ENCODE peak calls at places on chromosomes 7 and 10, in six cellular contexts. Q is H1, K is IMR-90, R is trophoblast cell, B is H9, Z is mesenchymal stem cell. J is an unnamed sample.

GRCh38 chr10:58704226-58705200 is 191.8 kb downstream of the BICC1 start:
- DNase-seq in Z (no peak), B (no peak), R (no peak), K (peak), Q (no peak), J (no peak)

GRCh38 chr10:70564901-70565351 is 37.6 kb downstream of the PRF1 start:
- DNase-seq in K (no peak), R (no peak), B (no peak), Z (no peak), Q (no peak), J (no peak)

GRCh38 chr10:484925-485661 is 204.4 kb downstream of the DIP2C start:
- DNase-seq in R (no peak), Q (no peak), B (peak), Z (no peak), K (no peak), J (no peak)

GRCh38 chr7:80781561-80781979 is 137.3 kb downstream of the SEMA3C start:
- DNase-seq in Q (no peak), R (no peak), K (peak), B (no peak), Z (peak), J (no peak)

GRCh38 chr10:21494221-21495001 is 31.1 kb downstream of the SKIDA1 start:
- DNase-seq in K (no peak), B (peak), R (peak), Q (no peak), Z (peak), J (no peak)

GRCh38 chr7:78284945-78285344 is 486.4 kb downstream of the PHTF2 start:
- DNase-seq in R (no peak), K (no peak), Z (no peak), Q (no peak), B (no peak), J (no peak)

GRCh38 chr10:11539191-11539868 is 72.1 kb downstream of the USP6NL start:
- DNase-seq in B (no peak), K (peak), Q (no peak), R (peak), Z (peak), J (no peak)

GRCh38 chr7:140920745-140921144 is 4.0 kb downstream of the BRAF start:
- DNase-seq in K (no peak), Z (no peak), B (no peak), R (no peak), Q (no peak), J (no peak)

GRCh38 chr10:12414278-12414988 is 65.1 kb downstream of the CAMK1D start:
- DNase-seq in Z (no peak), Q (no peak), B (no peak), R (no peak), K (no peak), J (no peak)

GRCh38 chr10:844552-844951 is 87.0 kb downstream of the LARP4B start:
- DNase-seq in Q (no peak), B (no peak), R (no peak), K (peak), Z (peak), J (no peak)

GRCh38 chr10:105834261-105835059 is 1193.4 kb downstream of the SORCS3 start:
- DNase-seq in B (no peak), Z (no peak), K (no peak), R (peak), Q (no peak), J (no peak)

GRCh38 chr10:121302541-121303180 is 295.6 kb downstream of the FGFR2 start:
- DNase-seq in B (no peak), Q (no peak), K (no peak), Z (no peak), R (no peak), J (no peak)
- H2AK5ac ChIP-seq in B (no peak), Q (peak), K (no peak), Z (no peak), R (no peak), J (no peak)

DNA sequence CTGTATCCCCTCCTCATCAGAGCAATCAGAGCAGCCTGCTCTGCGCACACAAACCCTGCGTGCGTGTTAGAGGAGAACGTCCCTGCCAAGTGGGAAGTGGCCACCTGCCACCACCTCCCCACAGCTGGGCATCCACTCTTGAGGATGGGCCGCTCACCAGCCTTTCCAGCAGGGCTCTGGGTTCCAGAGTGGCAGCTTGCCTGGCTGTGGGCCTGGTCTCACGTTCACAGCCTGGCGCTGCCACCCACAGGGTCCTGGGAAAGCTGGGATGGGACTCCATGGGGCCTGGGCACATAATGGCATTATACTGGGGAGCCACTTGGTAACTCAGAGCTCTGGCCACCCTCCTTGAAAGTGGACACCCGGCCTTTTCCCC is 151.1 kb upstream of the PPP2R2D start:
- DNase-seq in Q (no peak), Z (no peak), R (no peak), K (no peak), B (no peak), J (no peak)
- H4K91ac ChIP-seq in Q (peak), Z (no peak), R (peak), K (no peak), B (no peak), J (no peak)

DNA sequence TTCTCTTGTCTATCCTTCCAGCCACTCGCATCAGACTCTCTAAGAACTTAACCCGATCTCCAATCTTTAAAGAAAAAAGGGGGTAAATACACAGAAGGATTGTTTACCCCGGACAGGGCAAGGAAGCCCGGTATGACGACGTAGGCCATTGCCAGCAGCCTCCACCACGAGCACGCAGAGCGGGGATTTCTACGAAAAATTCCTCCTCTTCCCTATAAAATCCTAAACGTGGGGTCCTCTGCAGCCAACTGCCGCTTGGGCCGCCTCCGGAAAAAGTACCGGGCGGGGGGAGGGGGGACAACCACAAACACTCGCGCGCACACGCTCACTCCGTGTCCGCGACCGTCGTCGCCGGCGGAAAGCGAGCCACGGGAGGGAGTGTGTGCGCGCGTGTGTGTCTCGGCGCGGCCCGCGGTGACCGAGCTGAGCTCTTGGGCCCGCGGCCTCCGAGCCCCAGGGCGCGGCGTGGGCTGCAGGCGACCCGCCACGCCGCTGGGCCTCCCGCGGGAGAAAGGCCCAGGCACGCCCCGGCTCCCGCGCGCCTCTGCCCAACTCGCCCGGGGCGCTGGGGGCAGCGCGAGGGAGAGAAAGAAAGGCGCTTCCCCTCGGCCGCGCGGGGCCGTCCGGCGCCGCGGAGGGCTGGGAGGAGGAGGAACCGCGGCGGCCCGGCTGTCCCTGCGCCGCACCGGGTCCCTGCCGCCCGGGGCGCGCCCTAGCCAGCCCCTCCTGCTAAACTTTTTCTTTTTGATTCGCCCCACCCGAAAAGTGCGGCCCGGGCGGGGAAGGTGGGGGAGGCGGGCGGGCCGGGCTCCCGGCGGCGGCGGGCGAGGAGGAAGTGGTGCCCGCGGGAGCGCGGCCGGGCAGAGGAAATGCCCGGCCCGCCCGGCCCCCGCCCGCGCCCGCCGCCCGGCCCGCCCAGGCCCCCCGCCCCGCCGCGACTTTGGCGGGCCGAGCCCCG is 1.6 kb downstream of the CTBP2 start:
- DNase-seq in R (peak), K (peak), Q (no peak), Z (peak), B (peak), J (no peak)
- H3K4ac ChIP-seq in R (peak), K (peak), Q (no peak), Z (peak), B (no peak), J (no peak)

GRCh38 chr10:44363716-44364115 is 21.2 kb downstream of the CXCL12 start:
- DNase-seq in B (no peak), R (no peak), Q (no peak), K (no peak), Z (no peak), J (no peak)

GRCh38 chr10:44364566-44364965 is 20.3 kb downstream of the CXCL12 start:
- DNase-seq in B (no peak), R (no peak), Z (no peak), K (no peak), Q (no peak), J (no peak)

GRCh38 chr10:44361080-44361479 is 23.8 kb downstream of the CXCL12 start:
- DNase-seq in R (no peak), K (peak), B (no peak), Z (no peak), Q (no peak), J (no peak)

GRCh38 chr10:44366936-44367630 is 17.8 kb downstream of the CXCL12 start:
- DNase-seq in Q (no peak), R (no peak), B (no peak), K (peak), Z (no peak), J (no peak)

GRCh38 chr10:44362866-44363711 is 21.8 kb downstream of the CXCL12 start:
- DNase-seq in Z (no peak), Q (no peak), B (peak), R (no peak), K (no peak), J (no peak)
- H2AK5ac ChIP-seq in Z (no peak), Q (peak), B (no peak), R (no peak), K (peak), J (peak)

DNA sequence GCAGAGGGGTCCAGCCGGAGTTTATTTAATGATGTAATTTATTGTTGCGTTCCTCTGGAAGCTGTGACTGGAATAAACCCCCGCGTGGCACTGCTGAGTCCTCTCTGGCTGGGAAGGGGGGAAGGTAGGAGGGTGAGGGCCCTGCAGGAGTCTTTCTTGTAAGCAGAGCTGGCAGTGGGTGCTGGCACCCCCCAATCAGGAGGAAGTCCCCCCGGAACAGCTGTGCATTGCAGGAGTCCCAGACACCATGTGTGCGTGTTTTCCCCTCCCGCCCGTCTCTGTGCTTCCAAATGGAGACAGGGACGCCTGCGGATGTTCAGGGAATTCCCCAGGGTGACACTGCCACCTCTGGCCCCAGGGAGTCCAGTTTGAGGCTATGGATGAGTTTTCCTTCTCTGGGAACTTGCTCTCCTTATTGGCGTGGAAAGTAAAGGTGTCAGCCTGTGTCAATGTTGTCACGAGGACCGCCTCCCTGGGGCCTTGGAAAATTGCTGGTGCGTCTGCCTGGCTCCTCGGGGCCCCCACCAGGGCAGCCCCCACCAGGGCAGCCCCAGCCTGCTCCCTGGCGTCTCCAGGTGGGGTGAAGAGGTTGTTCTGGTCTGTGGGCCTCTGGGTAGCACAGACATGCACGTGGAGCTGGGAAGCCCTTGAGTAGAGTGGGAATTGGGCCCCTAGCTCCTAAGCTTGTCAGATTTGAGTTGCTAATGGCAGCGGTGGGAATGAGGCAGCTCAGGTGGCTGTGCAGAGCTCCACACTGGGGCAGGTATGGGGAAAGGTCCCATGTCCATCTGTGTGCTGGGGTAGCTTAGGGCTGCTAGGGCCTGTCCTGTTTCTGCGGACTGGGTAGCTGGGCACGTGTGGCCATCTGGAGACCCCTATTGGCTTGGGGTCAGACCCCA is 2.7 kb downstream of the FZD9 start:
- DNase-seq in B (no peak), K (no peak), Q (no peak), R (peak), Z (peak), J (no peak)
- H4K91ac ChIP-seq in B (no peak), K (no peak), Q (no peak), R (no peak), Z (peak), J (no peak)

DNA sequence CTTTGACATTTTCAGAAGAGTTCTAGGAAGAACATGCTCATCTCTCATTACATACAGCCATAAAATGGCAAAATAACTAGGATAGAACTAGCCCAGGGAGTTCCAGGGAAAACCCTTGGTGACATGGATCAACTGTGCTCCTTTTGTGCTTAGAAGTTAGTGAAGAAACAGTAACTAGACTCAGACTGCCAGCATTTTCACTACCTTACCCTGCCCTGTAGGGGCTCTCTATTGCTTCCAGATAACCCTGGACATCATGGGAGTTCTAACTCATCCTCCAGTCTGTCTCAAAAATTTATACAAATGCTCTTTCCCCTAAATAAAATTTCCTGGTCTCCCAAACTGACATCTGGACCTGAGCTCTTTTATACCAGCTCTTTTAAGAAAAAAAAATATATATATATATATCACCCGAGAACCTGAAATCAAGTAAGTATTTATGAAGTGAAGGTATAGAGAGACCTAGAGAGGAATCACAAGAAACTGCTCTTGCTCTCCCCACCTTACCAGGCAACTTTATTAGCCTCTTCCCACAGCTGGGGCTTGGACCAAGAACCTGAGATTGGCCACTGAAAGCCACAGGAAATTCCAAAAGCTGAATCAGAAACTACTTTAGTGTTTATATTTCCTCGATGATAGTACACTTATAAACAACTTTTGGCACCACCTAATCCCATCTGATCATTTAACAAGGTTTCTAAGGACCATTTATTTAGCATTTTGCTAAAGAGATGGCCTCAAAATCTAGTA is 101.4 kb downstream of the RELN start:
- DNase-seq in B (no peak), Z (no peak), Q (no peak), K (peak), R (no peak), J (no peak)
- H3K4ac ChIP-seq in B (no peak), Z (no peak), Q (no peak), K (peak), R (no peak), J (no peak)

GRCh38 chr7:130266961-130267321 is 278 bp downstream of the CPA2 start:
- DNase-seq in K (no peak), B (no peak), Q (no peak), Z (no peak), R (no peak), J (no peak)
- H2AK5ac ChIP-seq in K (no peak), B (no peak), Q (no peak), Z (no peak), R (no peak), J (no peak)

GRCh38 chr7:88230646-88231045 is 10.8 kb upstream of the SRI start:
- DNase-seq in Z (no peak), B (no peak), Q (no peak), K (no peak), R (peak), J (no peak)

GRCh38 chr7:88229302-88229870 is 9.5 kb upstream of the SRI start:
- DNase-seq in Z (no peak), Q (no peak), B (no peak), K (no peak), R (peak), J (no peak)

DNA sequence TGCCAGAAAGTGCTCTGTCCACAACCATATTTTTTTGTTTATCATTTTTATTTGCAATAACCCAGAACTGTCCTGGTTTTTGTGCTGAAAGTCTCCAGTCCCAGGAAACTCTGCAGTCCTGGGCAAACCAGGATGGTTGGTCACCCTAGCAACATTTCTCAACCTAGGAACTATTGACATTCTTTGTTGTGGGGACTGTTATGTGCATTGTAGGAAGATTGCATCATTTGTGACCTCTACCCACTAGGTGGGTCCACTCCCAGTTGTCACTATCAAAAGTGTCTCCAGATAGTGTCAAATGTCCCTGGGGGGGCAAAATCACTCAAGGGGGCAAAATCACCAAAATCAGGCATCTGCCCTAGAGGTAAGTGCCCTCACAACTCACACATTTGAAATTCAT is 14.0 kb upstream of the SRI start:
- DNase-seq in K (no peak), Z (no peak), B (no peak), R (peak), Q (no peak), J (no peak)
- H4K91ac ChIP-seq in K (no peak), Z (no peak), B (no peak), R (no peak), Q (no peak), J (no peak)

J was measured in neuronal stem cell.